ENCODE peak calls at places on chromosome 5, in four cellular contexts. One of them, this sample, is unnamed.

GRCh38 chr5:26482076-26482816 is 556.1 kb downstream of the CDH9 start:
- DNase-seq in IMR-90: no peak
- DNase-seq in HepG2: no peak
- DNase-seq in fibroblast of lung: no peak
- DNase-seq in this sample: no peak

GRCh38 chr5:175382171-175382570 is 61.8 kb downstream of the DRD1 start:
- DNase-seq in IMR-90: no peak
- DNase-seq in HepG2: no peak
- DNase-seq in fibroblast of lung: no peak
- DNase-seq in this sample: no peak

GRCh38 chr5:18876565-18876964 is 1111.4 kb downstream of the CDH18 start:
- DNase-seq in IMR-90: no peak
- DNase-seq in HepG2: no peak
- DNase-seq in fibroblast of lung: no peak
- DNase-seq in this sample: no peak

GRCh38 chr5:107997338-107997979 is 326.7 kb upstream of the EFNA5 start:
- DNase-seq in IMR-90: peak; percentile 59
- DNase-seq in HepG2: no peak
- DNase-seq in fibroblast of lung: peak; percentile 23
- DNase-seq in this sample: no peak

GRCh38 chr5:122937914-122938313 is 92.5 kb downstream of the SNX24 start:
- DNase-seq in IMR-90: no peak
- DNase-seq in HepG2: no peak
- DNase-seq in fibroblast of lung: peak; percentile 6
- DNase-seq in this sample: no peak

GRCh38 chr5:54673523-54674225 is 156.1 kb downstream of the SNX18 start:
- DNase-seq in IMR-90: peak; percentile 36
- DNase-seq in HepG2: no peak
- DNase-seq in fibroblast of lung: no peak
- DNase-seq in this sample: peak; percentile 29

GRCh38 chr5:79201206-79201605 is 34.7 kb upstream of the JMY start:
- DNase-seq in IMR-90: no peak
- DNase-seq in HepG2: no peak
- DNase-seq in fibroblast of lung: no peak
- DNase-seq in this sample: no peak

GRCh38 chr5:160230686-160231527 is 1.6 kb downstream of the FABP6 start:
- DNase-seq in IMR-90: peak; percentile 80
- DNase-seq in HepG2: no peak
- DNase-seq in fibroblast of lung: peak; percentile 5
- DNase-seq in this sample: no peak

GRCh38 chr5:177509991-177510566 is 453 bp upstream of the DOK3 start:
- DNase-seq in IMR-90: no peak
- DNase-seq in HepG2: no peak
- DNase-seq in fibroblast of lung: no peak
- DNase-seq in this sample: no peak

GRCh38 chr5:53405396-53405795 is 75.0 kb upstream of the FST start:
- DNase-seq in IMR-90: peak; percentile 58
- DNase-seq in HepG2: no peak
- DNase-seq in fibroblast of lung: peak; percentile 63
- DNase-seq in this sample: no peak

GRCh38 chr5:115977988-115978387 is 15.7 kb downstream of the LVRN start:
- DNase-seq in IMR-90: peak; percentile 92
- DNase-seq in HepG2: no peak
- DNase-seq in fibroblast of lung: peak; percentile 86
- DNase-seq in this sample: no peak

GRCh38 chr5:74031536-74031935 is 405.5 kb downstream of the ARHGEF28 start:
- DNase-seq in IMR-90: no peak
- DNase-seq in HepG2: no peak
- DNase-seq in fibroblast of lung: no peak
- DNase-seq in this sample: no peak

GRCh38 chr5:113084402-113085083 is 107.9 kb downstream of the DCP2 start:
- DNase-seq in IMR-90: no peak
- DNase-seq in HepG2: no peak
- DNase-seq in fibroblast of lung: no peak
- DNase-seq in this sample: no peak

GRCh38 chr5:143986567-143987242 is 174.7 kb downstream of the HMHB1 start:
- DNase-seq in IMR-90: peak; percentile 85
- DNase-seq in HepG2: no peak
- DNase-seq in fibroblast of lung: peak; percentile 50
- DNase-seq in this sample: no peak

GRCh38 chr5:55459572-55459971 is 75.2 kb downstream of the PLPP1 start:
- DNase-seq in IMR-90: no peak
- DNase-seq in HepG2: no peak
- DNase-seq in fibroblast of lung: no peak
- DNase-seq in this sample: no peak

GRCh38 chr5:159341914-159342313 is 11.6 kb upstream of the IL12B start:
- DNase-seq in IMR-90: peak; percentile 71
- DNase-seq in HepG2: peak; percentile 62
- DNase-seq in fibroblast of lung: peak; percentile 89
- DNase-seq in this sample: peak; percentile 54

GRCh38 chr5:143635888-143636287 is 176.1 kb upstream of the HMHB1 start:
- DNase-seq in IMR-90: no peak
- DNase-seq in HepG2: no peak
- DNase-seq in fibroblast of lung: peak; percentile 36
- DNase-seq in this sample: no peak

GRCh38 chr5:759111-759741 is 25.3 kb downstream of the ZDHHC11B start:
- DNase-seq in IMR-90: no peak
- DNase-seq in HepG2: peak; percentile 81
- DNase-seq in fibroblast of lung: peak; percentile 25
- DNase-seq in this sample: peak; percentile 84

GRCh38 chr5:115600771-115601170 is 1.5 kb downstream of the TICAM2 start:
- DNase-seq in IMR-90: peak; percentile 63
- DNase-seq in HepG2: no peak
- DNase-seq in fibroblast of lung: peak; percentile 43
- DNase-seq in this sample: no peak

GRCh38 chr5:66252849-66253248 is 108.7 kb downstream of the SREK1 start:
- DNase-seq in IMR-90: no peak
- DNase-seq in HepG2: no peak
- DNase-seq in fibroblast of lung: no peak
- DNase-seq in this sample: no peak

DNA sequence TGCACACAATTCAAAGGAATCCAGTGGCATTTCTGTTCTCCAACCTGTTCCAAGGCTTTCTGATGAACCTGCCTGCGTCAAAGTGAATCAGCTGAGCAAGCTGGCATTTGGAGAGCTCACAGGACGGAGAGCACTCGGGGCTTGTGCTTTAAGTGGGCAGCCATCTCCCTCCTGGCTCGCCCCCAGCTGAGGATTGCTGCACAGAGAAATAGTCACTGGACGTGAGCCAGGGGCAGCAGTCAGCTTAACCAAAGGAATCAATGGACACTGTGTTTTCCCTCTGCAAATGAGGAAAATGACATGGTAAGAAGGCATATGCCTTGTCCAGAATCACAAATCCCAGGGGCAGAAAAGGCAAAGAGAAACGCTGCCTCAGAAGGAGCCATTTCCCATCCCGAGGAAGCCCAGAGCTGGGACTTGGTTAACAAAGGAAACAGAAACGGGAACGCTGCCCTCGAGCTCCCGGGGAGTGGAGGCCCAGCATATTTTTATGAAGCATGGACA is 299.4 kb downstream of the ZSWIM6 start:
- DNase-seq in IMR-90: peak; percentile 20
- DNase-seq in HepG2: no peak
- DNase-seq in fibroblast of lung: peak; percentile 38
- DNase-seq in this sample: no peak
- H3K27ac ChIP-seq in IMR-90: no peak overlapping the region
- H3K27ac ChIP-seq in HepG2: no peak overlapping the region
- H3K27ac ChIP-seq in fibroblast of lung: no peak overlapping the region
- H3K27ac ChIP-seq in this sample: no peak overlapping the region

GRCh38 chr5:110544603-110545002 is 181.9 kb downstream of the TMEM232 start:
- DNase-seq in IMR-90: no peak
- DNase-seq in HepG2: no peak
- DNase-seq in fibroblast of lung: no peak
- DNase-seq in this sample: no peak
- H3K9ac ChIP-seq in IMR-90: no peak overlapping the region
- H3K9ac ChIP-seq in HepG2: no peak overlapping the region
- H3K9ac ChIP-seq in fibroblast of lung: no peak overlapping the region
- H3K9ac ChIP-seq in this sample: no peak overlapping the region

GRCh38 chr5:139273322-139273571 is 20.3 kb upstream of the MATR3 start:
- DNase-seq in IMR-90: no peak
- DNase-seq in HepG2: peak; percentile 51
- DNase-seq in fibroblast of lung: no peak
- DNase-seq in this sample: no peak
- H3K27ac ChIP-seq in IMR-90: peak overlapping the region; percentile 62
- H3K27ac ChIP-seq in HepG2: peak overlapping the region; percentile 77
- H3K27ac ChIP-seq in fibroblast of lung: peak overlapping the region; percentile 93
- H3K27ac ChIP-seq in this sample: peak overlapping the region; percentile 64

GRCh38 chr5:157652377-157652692 is at the start of gene SOX30:
- DNase-seq in IMR-90: no peak
- DNase-seq in HepG2: peak; percentile 7
- DNase-seq in fibroblast of lung: no peak
- DNase-seq in this sample: no peak
- H3K9ac ChIP-seq in IMR-90: no peak within 1 kb of the TSS
- H3K9ac ChIP-seq in HepG2: no peak within 1 kb of the TSS
- H3K9ac ChIP-seq in fibroblast of lung: no peak within 1 kb of the TSS
- H3K9ac ChIP-seq in this sample: no peak within 1 kb of the TSS

DNA sequence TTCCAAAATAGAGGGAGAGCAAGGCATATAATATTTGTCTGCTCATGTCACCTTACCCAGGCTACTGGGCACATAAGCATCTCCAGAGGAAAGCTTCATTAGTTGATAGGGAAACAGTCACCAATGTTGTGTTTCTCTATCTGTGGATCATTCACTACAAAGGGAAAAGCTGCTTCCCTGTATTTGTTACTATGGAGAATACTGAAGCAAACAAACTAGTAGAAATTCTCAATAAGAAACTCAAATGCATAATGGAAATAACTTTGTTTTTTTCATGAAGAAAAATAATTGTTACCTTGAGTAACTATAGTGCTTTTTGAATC is 138.2 kb downstream of the PCSK1 start:
- DNase-seq in IMR-90: no peak
- DNase-seq in HepG2: no peak
- DNase-seq in fibroblast of lung: no peak
- DNase-seq in this sample: no peak
- H3K27ac ChIP-seq in IMR-90: peak overlapping the region; percentile 75
- H3K27ac ChIP-seq in HepG2: peak overlapping the region; percentile 45
- H3K27ac ChIP-seq in fibroblast of lung: peak overlapping the region; percentile 78
- H3K27ac ChIP-seq in this sample: no peak overlapping the region

GRCh38 chr5:132674671-132675506 is 1.1 kb downstream of the IL4 start:
- DNase-seq in IMR-90: peak; percentile 98
- DNase-seq in HepG2: peak; percentile 24
- DNase-seq in fibroblast of lung: peak; percentile 95
- DNase-seq in this sample: no peak
- H3K9ac ChIP-seq in IMR-90: no peak overlapping the region
- H3K9ac ChIP-seq in HepG2: no peak overlapping the region
- H3K9ac ChIP-seq in fibroblast of lung: no peak overlapping the region
- H3K9ac ChIP-seq in this sample: no peak overlapping the region

DNA sequence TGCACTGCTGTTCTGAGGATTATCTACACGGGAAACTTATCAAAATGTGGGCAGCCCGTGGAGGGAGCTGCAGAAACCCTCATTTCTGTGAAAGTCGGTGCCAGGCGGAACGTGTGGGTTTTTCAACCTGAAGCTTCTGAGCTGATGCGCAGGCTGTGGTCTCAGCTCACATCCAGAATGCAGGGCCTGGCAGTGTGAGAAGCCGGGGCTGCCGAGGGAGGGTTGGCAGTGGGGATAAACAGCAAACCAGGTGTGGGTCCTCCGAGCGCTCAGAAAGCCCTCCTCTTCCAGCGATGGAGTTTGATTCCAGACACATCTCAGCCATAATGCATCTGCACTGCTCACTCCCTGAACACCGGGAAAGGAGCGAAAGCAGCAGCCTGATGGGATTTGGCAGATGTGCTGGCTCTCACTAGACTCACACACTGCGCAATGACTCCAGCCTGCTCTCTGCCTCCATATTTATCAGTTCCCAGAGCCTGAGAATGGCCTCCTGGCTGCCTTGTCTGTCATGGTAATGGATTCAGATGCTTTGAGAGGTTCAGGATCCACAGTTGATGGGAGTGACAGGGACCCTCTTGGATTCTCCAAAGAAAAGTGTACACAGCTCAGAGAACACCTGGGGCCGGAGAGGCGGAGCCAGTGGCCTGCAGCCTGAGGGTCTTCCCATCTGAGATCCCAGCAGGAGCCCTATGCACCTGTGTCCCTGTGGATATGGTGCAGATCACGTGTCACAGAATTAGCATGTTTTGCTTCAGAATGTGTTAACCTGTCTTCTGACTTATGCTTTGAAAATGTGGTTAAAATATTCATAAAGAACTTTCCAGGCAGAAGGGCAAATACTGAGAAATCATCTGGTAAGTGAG is 280.2 kb downstream of the FSTL4 start:
- DNase-seq in IMR-90: no peak
- DNase-seq in HepG2: no peak
- DNase-seq in fibroblast of lung: no peak
- DNase-seq in this sample: no peak
- H3K27ac ChIP-seq in IMR-90: no peak overlapping the region
- H3K27ac ChIP-seq in HepG2: no peak overlapping the region
- H3K27ac ChIP-seq in fibroblast of lung: no peak overlapping the region
- H3K27ac ChIP-seq in this sample: no peak overlapping the region

This sample was measured in colonic mucosa.